ENCODE peak calls at places on chromosomes 5 and 9, in six cellular contexts. P is stomach, H is gastrocnemius medialis, N is left lung, Y is pancreas, A is astrocyte. T is an unnamed sample. For H3K4me1, the result is how much of the 10 kb centered on the place peaks cover.

GRCh38 chr9:114048533-114049452 is 29.3 kb downstream of the AMBP start:
- DNase-seq in Y (no peak), A (no peak), P (no peak), N (no peak), H (no peak), T (no peak)

GRCh38 chr5:36240779-36241635 is 718 bp downstream of the NADK2 start:
- DNase-seq in P (peak), A (peak), N (peak), Y (peak), H (peak), T (peak)

GRCh38 chr5:73039082-73039481 is 81.3 kb upstream of the TMEM171 start:
- DNase-seq in P (no peak), N (no peak), H (no peak), A (no peak), Y (no peak), T (no peak)

GRCh38 chr5:160230686-160231527 is 1.6 kb downstream of the FABP6 start:
- DNase-seq in A (peak), H (no peak), Y (peak), P (no peak), N (peak), T (peak)

GRCh38 chr9:107276966-107277710 is 5.9 kb upstream of the RAD23B start:
- DNase-seq in H (no peak), N (no peak), Y (no peak), P (no peak), A (peak), T (no peak)

GRCh38 chr9:114157516-114158176 is 2.3 kb downstream of the COL27A1 start:
- DNase-seq in N (no peak), Y (no peak), P (no peak), H (no peak), A (peak), T (no peak)

GRCh38 chr9:119898316-119898715 is 529.1 kb upstream of the BRINP1 start:
- DNase-seq in Y (no peak), A (no peak), H (no peak), N (no peak), P (no peak), T (no peak)

GRCh38 chr5:129904102-129904666 is at the start of gene CHSY3:
- DNase-seq in A (peak), N (peak), P (peak), H (peak), Y (peak), T (peak)

GRCh38 chr9:124122321-124122720 is 110.8 kb downstream of the LHX2 start:
- DNase-seq in H (no peak), N (no peak), P (no peak), Y (no peak), A (no peak), T (no peak)

GRCh38 chr9:118686940-118687339 is 682.3 kb downstream of the BRINP1 start:
- DNase-seq in Y (no peak), P (no peak), N (no peak), H (no peak), A (no peak), T (no peak)

GRCh38 chr5:86500947-86501346 is 116.8 kb upstream of the COX7C start:
- DNase-seq in N (no peak), A (no peak), H (no peak), Y (no peak), P (no peak), T (no peak)

GRCh38 chr5:66807743-66808142 is 211.6 kb downstream of the MAST4 start:
- DNase-seq in N (no peak), H (no peak), P (no peak), A (peak), Y (no peak), T (no peak)

GRCh38 chr9:37163299-37163698 is 42.9 kb downstream of the ZCCHC7 start:
- DNase-seq in N (no peak), A (no peak), H (no peak), P (no peak), Y (no peak), T (no peak)

GRCh38 chr9:37156205-37156604 is 35.8 kb downstream of the ZCCHC7 start:
- DNase-seq in H (no peak), Y (no peak), N (no peak), P (no peak), A (no peak), T (no peak)

GRCh38 chr9:37156781-37157356 is 36.5 kb downstream of the ZCCHC7 start:
- DNase-seq in H (no peak), Y (no peak), P (no peak), A (peak), N (no peak), T (no peak)

GRCh38 chr9:37155601-37156000 is 35.2 kb downstream of the ZCCHC7 start:
- DNase-seq in P (no peak), N (no peak), H (no peak), Y (no peak), A (no peak), T (no peak)

DNA sequence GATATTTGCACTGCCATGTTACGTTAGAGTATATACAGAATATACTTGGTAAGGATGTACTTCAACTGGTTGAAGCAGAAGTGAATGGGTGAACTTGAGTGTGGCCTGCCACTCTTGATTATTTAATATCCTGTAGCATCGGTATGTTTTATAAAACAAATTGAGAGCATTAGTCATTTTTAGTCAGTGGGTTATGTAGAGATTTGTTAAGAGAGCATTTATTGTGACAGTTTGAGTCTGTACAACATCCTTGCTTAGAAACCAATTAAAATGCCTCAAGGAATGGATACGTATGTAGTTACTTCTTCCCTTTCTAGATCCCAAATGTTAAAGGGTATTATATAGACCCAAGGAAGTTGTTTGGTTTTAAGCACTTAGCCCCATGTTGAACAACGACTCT is 37.6 kb downstream of the ZCCHC7 start:
- DNase-seq in N (no peak), A (no peak), Y (no peak), P (no peak), H (no peak), T (no peak)
- H3K4me1 ChIP-seq in N (under half), A (under half), Y (under half), P (under half), H (under half), T (under half)

GRCh38 chr9:134357631-134358025 is 31.4 kb downstream of the RXRA start:
- DNase-seq in Y (no peak), H (no peak), A (no peak), P (no peak), N (no peak), T (no peak)

GRCh38 chr9:134355561-134356278 is 29.5 kb downstream of the RXRA start:
- DNase-seq in H (no peak), Y (peak), A (no peak), P (peak), N (peak), T (peak)

GRCh38 chr9:134356496-134357470 is 30.5 kb downstream of the RXRA start:
- DNase-seq in A (no peak), Y (peak), H (no peak), P (peak), N (peak), T (peak)

GRCh38 chr9:134353539-134353938 is 27.3 kb downstream of the RXRA start:
- DNase-seq in Y (no peak), A (no peak), P (no peak), H (peak), N (no peak), T (no peak)

GRCh38 chr9:134355158-134355557 is 28.9 kb downstream of the RXRA start:
- DNase-seq in P (no peak), H (no peak), A (no peak), N (no peak), Y (no peak), T (no peak)
- TF ChIP-seq CTCF in P (no peak), H (no peak), A (no peak), N (no peak), Y (no peak), T (no peak)

GRCh38 chr5:142792865-142793232 is 22.7 kb downstream of the ARHGAP26 start:
- DNase-seq in Y (no peak), P (no peak), H (no peak), A (no peak), N (no peak), T (no peak)
- H3K4me1 ChIP-seq in Y (under half), P (under half), H (under half), A (under half), N (under half), T (under half)

DNA sequence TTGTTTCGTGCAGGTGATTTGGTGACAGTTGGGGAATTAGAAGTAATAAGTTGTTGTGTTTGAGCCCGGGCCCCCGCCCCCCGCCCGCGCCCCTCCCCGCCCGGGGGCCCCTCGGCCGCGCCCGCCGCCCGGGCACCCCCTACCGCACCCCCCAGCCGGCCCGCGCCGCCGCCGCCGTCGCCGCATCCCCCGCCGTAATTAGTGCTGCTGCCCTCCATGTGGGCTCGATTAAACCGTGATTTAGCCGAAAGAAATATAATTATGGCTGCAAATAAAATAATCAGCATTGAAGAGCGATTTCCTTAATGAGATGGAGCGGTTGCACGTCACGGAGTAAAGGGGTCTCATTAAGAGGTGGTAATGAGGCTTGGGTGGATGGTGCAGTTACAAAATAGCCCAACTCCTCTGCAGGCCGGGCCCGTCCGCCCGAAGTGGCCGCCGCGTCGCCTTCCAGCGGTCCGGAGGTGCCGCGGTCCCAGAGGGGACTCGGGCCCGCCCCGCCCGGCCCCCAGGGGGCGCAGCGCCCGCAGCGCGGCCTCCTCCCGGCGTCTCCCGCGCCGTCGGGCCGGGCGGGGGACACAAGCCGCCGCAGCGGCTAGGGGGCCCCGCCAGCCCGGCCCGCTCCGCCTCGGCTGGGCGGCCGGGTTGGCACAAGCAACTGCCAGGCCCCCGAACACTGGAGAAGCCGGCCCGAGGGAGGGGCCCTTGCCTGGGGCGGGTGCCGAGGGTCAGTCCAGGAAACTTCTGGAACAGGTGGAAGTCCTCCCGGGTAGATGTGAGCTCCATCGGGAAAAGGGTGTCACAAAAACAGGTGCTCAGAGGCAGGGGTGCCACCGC is 6.9 kb upstream of the OTP start:
- DNase-seq in A (no peak), Y (peak), P (peak), H (no peak), N (no peak), T (peak)
- TF ChIP-seq CTCF in A (no peak), Y (peak), P (no peak), H (peak), N (peak), T (peak)

DNA sequence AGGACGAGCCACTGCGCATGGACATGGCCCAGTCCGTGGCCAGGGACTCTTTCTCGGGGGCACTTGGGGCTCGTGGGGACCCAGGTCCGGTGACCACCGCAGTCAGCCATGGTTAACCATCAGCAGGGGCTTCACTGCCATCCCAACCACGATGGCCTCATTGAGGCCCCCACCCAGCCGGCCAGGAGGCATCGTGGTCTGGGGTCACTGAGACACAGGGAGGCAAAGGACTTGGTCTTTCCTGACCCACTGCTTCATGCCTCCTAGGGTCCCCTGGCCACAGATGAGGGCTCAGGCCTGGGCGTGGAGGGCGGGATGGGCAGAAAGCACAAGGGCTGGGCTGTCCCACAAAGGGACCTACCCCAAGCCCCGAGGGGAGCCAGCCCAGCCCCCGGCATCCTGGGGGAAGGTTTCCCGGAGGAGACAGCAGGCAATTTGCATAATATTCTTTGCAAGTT is 6.6 kb downstream of the NACC2 start:
- DNase-seq in P (no peak), H (no peak), N (no peak), A (no peak), Y (no peak), T (peak)
- H3K4me1 ChIP-seq in P (half or more), H (half or more), N (half or more), A (under half), Y (under half), T (half or more)

GRCh38 chr5:154642499-154643245 is 112.5 kb upstream of the LARP1 start:
- DNase-seq in Y (peak), N (no peak), P (no peak), H (no peak), A (no peak), T (no peak)
- TF ChIP-seq CTCF in Y (peak), N (peak), P (peak), H (peak), A (peak), T (peak)

DNA sequence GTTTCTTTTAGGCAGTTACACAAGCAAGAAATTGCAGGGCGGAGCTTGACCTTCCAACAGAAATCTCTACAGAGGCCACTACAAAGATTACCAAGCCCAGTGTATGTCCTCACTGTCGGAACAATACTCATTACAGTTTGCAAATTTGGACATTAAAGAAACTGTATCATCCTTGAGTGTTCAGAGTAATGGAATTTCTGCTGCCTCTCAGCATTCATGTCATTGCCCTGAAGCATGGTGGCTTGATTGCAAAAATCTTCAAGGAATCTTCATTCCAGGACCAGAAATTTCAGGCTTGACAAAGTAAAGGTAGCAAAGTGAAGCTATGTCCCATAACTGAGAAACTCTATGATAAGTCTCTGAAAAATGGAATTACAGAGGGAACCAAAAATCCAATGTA is 134.6 kb upstream of the MAP3K1 start:
- DNase-seq in N (no peak), Y (no peak), P (no peak), H (no peak), A (no peak), T (no peak)
- H3K4me1 ChIP-seq in N (under half), Y (under half), P (under half), H (under half), A (under half), T (under half)

GRCh38 chr9:6194934-6195333 is 20.7 kb upstream of the IL33 start:
- DNase-seq in P (no peak), Y (no peak), N (no peak), H (no peak), A (no peak), T (no peak)
- TF ChIP-seq CTCF in P (no peak), Y (no peak), N (no peak), H (no peak), A (peak), T (no peak)

GRCh38 chr5:10624679-10625078 is 60.8 kb downstream of the ANKRD33B start:
- DNase-seq in Y (no peak), P (no peak), H (no peak), A (no peak), N (no peak), T (no peak)
- H3K4me1 ChIP-seq in Y (under half), P (under half), H (under half), A (under half), N (under half), T (under half)

T was measured in lower lobe of right lung.